ENCODE peak calls at places on chromosome 7, in five cellular contexts. H is body of pancreas, V is left ventricle myocardium inferior, W is hepatocyte, M is endodermal cell. L is an unnamed sample. For H3K36me3, the result is how much of the 10 kb centered on the place peaks cover.

GRCh38 chr7:1055084-1055450 is 10.7 kb downstream of the GPR146 start:
- DNase-seq in W (peak), H (peak), M (no peak), V (peak), L (peak)

GRCh38 chr7:40024841-40025240 is 74.8 kb downstream of the CDK13 start:
- DNase-seq in H (no peak), W (no peak), M (no peak), V (no peak), L (no peak)

GRCh38 chr7:104857458-104858425 is 156.3 kb upstream of the KMT2E start:
- DNase-seq in M (no peak), H (no peak), W (no peak), V (no peak), L (no peak)

GRCh38 chr7:81776159-81776558 is 6.3 kb upstream of the HGF start:
- DNase-seq in V (no peak), H (no peak), W (no peak), M (no peak), L (no peak)

GRCh38 chr7:30406664-30407425 is 71.7 kb downstream of the NOD1 start:
- DNase-seq in M (no peak), H (no peak), V (no peak), W (no peak), L (peak)

GRCh38 chr7:71144963-71145362 is 13.0 kb downstream of the GALNT17 start:
- DNase-seq in W (peak), M (no peak), V (no peak), H (no peak), L (no peak)

GRCh38 chr7:50212666-50213621 is 91.6 kb upstream of the IKZF1 start:
- DNase-seq in V (no peak), M (peak), H (no peak), W (no peak), L (no peak)

GRCh38 chr7:157235357-157236018 is 96.8 kb downstream of the UBE3C start:
- DNase-seq in V (no peak), W (no peak), M (no peak), H (no peak), L (no peak)

GRCh38 chr7:20013551-20013950 is 203.6 kb downstream of the MACC1 start:
- DNase-seq in V (no peak), W (no peak), M (no peak), H (no peak), L (no peak)

GRCh38 chr7:139850906-139851305 is 21.8 kb downstream of the TBXAS1 start:
- DNase-seq in H (no peak), W (no peak), M (no peak), V (no peak), L (no peak)

GRCh38 chr7:101702362-101702850 is 73.3 kb upstream of the MYL10 start:
- DNase-seq in M (peak), V (no peak), H (no peak), W (peak), L (no peak)

GRCh38 chr7:121372376-121373024 is 23.6 kb downstream of the FAM3C start:
- DNase-seq in M (no peak), H (no peak), V (no peak), W (no peak), L (no peak)

GRCh38 chr7:149830997-149831729 is 7.0 kb upstream of the ZNF862 start:
- DNase-seq in V (no peak), M (no peak), W (no peak), H (no peak), L (peak)

GRCh38 chr7:155322530-155322929 is 24.9 kb downstream of the INSIG1 start:
- DNase-seq in W (no peak), V (no peak), H (no peak), M (no peak), L (no peak)

GRCh38 chr7:99457646-99458493 is 8.1 kb downstream of the ATP5MF start:
- DNase-seq in W (no peak), H (no peak), M (no peak), V (no peak), L (no peak)

GRCh38 chr7:124720195-124720594 is 45.4 kb downstream of the GPR37 start:
- DNase-seq in M (no peak), H (no peak), V (no peak), W (no peak), L (no peak)

GRCh38 chr7:45101748-45102147 is 9.7 kb downstream of the TBRG4 start:
- DNase-seq in V (no peak), M (no peak), W (no peak), H (no peak), L (peak)

GRCh38 chr7:45098983-45099839 is 10.4 kb upstream of the NACAD start:
- DNase-seq in W (no peak), M (peak), H (no peak), V (no peak), L (no peak)

GRCh38 chr7:45099891-45100760 is 11.4 kb upstream of the NACAD start:
- DNase-seq in V (no peak), M (peak), H (no peak), W (no peak), L (no peak)

GRCh38 chr7:45102785-45103712 is 8.4 kb downstream of the TBRG4 start:
- DNase-seq in H (no peak), W (no peak), V (no peak), M (peak), L (no peak)

DNA sequence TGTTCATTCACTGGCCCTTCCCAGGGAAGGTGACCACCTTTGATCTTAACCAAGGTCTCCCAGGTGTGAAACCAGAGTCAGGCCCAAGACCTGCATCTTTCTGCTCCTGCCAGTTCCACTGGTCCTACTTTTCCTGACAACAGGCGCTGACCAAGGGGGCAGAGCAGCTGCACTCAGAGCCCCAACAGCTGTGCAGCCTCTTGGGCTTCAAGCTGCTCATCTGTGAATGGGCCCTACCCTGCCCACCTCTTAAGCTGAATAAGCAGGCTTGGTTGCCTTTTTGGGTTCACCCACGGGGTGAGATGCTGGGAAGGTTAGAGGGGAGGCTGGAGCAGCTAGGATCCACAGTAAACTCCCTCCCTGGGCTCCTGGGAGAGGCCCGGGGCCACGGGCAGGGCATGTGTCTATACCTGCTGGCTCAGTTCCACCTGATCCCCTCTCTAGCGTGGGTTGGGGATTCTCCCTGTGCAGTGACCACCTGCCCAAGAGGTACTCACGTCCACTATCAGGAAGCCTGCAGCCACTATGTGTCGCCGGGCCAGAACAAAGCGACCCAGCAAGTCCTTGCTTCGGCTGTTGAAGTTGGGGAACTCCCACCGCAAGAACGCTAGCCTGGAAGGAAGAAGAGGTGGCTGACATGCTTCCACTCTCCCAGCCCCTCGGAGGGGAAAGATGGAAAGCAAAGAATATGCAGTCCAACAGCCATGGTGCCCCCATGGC is 10.6 kb downstream of the TBRG4 start:
- DNase-seq in V (no peak), M (peak), H (no peak), W (no peak), L (no peak)
- H3K36me3 ChIP-seq in V (half or more), M (half or more), H (half or more), W (under half), L (under half)

DNA sequence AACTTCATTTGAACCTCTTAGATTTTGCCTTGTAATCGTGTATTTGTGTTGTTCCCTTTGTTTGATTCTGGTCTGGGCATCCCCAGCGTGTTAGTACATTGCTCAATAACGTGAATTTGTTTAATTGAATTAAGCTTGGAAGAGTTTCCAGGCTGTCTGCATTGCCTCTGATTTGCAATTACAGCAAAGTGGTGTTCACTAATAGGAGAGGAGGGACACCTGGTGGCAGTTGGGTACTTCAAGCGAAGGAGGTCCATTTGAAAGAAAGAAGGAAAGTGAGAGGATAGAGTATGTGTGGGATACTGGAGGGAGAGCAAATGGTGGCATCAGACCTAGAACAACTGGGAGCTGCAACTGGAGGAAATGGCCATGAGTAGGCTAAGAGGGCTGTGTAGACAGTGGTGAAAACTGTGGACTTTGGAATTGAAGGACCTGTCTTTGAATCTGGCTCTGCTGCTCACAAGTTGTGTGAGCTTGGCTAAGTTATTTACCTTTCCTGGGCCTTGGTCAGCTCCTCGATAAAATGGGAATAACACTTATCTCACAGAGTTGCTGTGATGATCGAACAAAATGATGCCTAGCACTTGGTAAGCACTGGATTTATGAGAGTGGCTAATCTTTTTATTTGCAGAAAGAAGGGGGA is 15.2 kb downstream of the LSMEM1 start:
- DNase-seq in H (peak), W (peak), V (peak), M (peak), L (no peak)
- TF ChIP-seq CTCF in H (peak), W (peak), V (peak), M (peak), L (peak)

DNA sequence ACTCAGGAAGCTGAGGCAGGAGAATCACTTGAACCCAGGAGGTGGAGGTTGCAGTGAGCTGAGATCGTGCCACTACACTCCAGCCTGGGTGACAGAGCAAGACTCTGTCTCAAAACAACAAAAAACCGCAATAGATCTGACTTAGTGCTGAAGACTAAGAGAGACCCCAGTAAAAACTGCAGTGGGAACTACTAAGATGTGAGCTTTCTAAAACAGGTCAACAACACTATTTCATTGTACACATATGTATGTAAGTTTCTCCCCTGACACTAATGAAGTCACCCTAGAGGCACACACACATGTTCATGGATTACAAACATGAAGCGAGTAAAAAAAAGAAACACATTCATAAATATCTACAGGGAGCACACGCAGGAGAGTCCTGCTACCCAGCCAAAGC is 68.3 kb downstream of the PDE1C start:
- DNase-seq in M (no peak), W (no peak), H (no peak), V (no peak), L (no peak)
- H3K27ac ChIP-seq in M (no peak), W (no peak), H (no peak), V (no peak), L (no peak)

DNA sequence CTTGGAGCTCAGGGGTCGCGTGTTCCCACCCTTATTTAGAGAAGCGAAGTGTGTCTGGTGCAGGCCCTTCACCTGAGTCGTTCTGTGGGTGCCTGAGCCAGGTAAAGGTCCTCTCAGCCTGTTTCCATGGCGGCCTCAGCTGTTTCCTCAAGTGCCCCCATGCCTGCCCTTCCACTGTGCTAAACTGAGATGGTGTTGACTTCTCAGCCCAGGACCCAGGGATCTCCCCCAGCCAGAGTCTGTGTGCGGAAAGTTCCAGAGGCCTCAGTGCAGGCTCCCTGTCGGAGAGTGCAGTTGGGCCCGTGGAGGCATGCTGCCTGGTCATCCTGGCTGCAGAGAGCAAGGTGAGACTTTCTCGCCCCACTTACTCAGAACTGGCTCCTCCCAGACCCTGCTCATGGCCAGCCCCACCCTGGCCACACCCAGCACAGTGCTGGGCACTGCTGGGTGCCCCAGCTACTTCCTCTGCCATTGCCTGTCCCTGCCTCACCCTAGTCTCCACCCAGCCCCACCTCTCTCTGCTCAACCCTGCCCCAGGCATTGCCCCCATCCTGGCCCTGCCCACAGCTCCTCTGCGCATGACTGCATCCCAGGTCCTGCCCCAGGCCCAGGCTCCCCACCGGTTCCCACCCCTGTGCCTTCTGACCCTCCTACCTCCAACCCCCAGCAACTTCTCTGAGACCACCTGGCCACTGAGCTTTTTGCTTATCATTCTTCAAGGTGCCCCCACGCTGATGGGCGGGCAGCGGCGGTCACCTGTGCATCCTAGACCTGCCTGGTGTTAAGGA is 20.3 kb downstream of the NACAD start:
- DNase-seq in W (no peak), M (no peak), H (no peak), V (no peak), L (no peak)
- H3K36me3 ChIP-seq in W (under half), M (half or more), H (under half), V (half or more), L (half or more)

GRCh38 chr7:152078025-152078424 is 52.6 kb downstream of the GALNT11 start:
- DNase-seq in M (no peak), V (no peak), W (no peak), H (no peak), L (no peak)

GRCh38 chr7:152076940-152077933 is 51.8 kb downstream of the GALNT11 start:
- DNase-seq in W (no peak), V (peak), H (peak), M (no peak), L (peak)

GRCh38 chr7:152074673-152075072 is 49.2 kb downstream of the GALNT11 start:
- DNase-seq in H (no peak), V (no peak), W (no peak), M (no peak), L (no peak)

GRCh38 chr7:152073352-152073751 is 47.9 kb downstream of the GALNT11 start:
- DNase-seq in H (no peak), V (no peak), M (no peak), W (no peak), L (no peak)

DNA sequence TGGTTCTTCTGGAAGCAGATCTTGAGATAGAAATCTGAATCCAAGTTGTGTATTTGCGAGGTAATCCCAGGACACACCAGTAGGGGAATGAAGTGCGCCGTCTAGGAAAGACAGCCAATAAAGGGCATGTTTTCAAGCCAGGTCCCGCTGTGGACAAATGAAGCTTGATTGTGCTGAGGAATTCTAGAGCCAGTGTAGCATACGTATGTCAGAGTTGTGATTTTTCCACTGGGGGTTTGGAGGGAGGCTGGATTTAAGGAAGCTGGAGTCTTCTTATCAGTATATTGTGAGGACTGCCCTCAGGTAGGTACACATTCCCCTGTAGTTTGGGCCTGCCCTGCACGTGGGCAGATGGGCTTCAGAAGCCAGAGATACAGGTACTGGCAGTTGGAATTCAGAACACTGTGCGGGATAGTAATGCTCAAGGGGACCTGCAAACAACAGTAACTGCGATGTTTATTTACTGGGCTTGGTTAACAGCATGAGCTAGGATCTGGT is 50.9 kb downstream of the GALNT11 start:
- DNase-seq in M (peak), V (no peak), W (peak), H (peak), L (no peak)
- TF ChIP-seq CTCF in M (peak), V (peak), W (peak), H (peak), L (peak)

GRCh38 chr7:67392596-67393438 is 396.2 kb downstream of the TYW1 start:
- DNase-seq in M (peak), H (no peak), W (no peak), V (no peak), L (no peak)
- H3K27ac ChIP-seq in M (no peak), H (no peak), W (no peak), V (no peak), L (no peak)

GRCh38 chr7:152148706-152149105 is 123.2 kb downstream of the GALNT11 start:
- DNase-seq in H (no peak), M (no peak), W (no peak), V (no peak), L (no peak)
- H3K36me3 ChIP-seq in H (half or more), M (half or more), W (under half), V (half or more), L (half or more)

DNA sequence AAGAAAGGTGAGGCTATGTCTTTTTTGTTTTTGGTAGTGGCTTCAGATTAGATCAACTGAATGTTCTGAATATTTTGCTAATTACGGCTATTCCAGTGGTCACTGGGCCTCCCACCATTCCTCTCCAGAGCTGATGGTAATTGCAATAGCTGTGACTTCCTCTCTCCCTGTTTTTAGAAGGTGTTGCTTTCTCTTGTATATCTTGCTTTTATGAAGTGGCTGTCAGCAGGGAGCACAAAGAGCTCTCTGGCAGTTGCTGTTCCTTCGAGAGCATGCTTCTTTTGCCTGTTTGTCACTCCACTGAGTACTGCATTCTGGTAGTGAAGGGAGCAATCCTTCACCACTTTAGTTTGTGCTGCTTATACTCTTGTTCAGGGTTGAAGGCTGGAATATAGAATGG is 133.3 kb downstream of the EXOC4 start:
- DNase-seq in W (no peak), M (peak), V (no peak), H (no peak), L (no peak)
- TF ChIP-seq CTCF in W (no peak), M (no peak), V (no peak), H (no peak), L (no peak)

DNA sequence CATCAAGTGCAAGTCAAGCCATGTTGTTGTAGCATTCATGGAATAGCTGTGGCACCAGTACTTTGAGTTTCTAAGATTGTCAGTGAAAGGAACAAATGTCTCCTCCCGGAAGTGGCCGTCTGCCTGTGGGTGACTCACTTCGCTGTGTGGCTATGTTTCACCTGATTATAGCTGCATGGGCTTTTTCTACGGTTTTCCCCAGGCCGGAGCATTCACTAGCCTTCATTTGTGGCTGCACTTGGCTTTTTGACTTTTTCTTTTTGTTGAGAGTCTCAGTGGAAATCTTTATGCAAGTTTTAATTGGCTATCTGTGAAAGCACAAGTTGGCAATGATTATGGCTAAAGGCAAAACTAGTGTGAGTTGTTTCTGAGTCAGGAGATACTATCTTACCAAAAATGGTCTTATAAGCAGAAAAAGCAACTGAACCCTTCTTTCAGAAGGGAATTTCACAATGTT is 35.0 kb downstream of the SRI start:
- DNase-seq in H (no peak), V (no peak), W (no peak), M (no peak), L (no peak)
- H3K27ac ChIP-seq in H (no peak), V (no peak), W (no peak), M (no peak), L (no peak)

L was measured in psoas muscle.